ENCODE peak calls at places on chromosomes 16 and 17, in eight cellular contexts. One of them, this sample, is unnamed.

GRCh38 chr16:57630931-57631845 is 2.8 kb downstream of the ADGRG1 start:
- DNase-seq in mesenchymal stem cell: no peak
- DNase-seq in tibial nerve: no peak
- DNase-seq in PC-3: no peak
- DNase-seq in SK-N-SH: no peak
- DNase-seq in WERI-Rb-1: no peak
- DNase-seq in CD8-positive, alpha-beta memory T cell: no peak
- DNase-seq in ovary: no peak
- DNase-seq in this sample: no peak

GRCh38 chr17:16287563-16288027 is 65.7 kb downstream of the CENPV start:
- DNase-seq in mesenchymal stem cell: peak; percentile 70
- DNase-seq in tibial nerve: peak; percentile 6
- DNase-seq in PC-3: peak; percentile 55
- DNase-seq in SK-N-SH: no peak
- DNase-seq in WERI-Rb-1: no peak
- DNase-seq in CD8-positive, alpha-beta memory T cell: no peak
- DNase-seq in ovary: no peak
- DNase-seq in this sample: no peak

GRCh38 chr16:11194913-11195312 is 61.1 kb downstream of the SOCS1 start:
- DNase-seq in mesenchymal stem cell: no peak
- DNase-seq in tibial nerve: no peak
- DNase-seq in PC-3: no peak
- DNase-seq in SK-N-SH: no peak
- DNase-seq in WERI-Rb-1: no peak
- DNase-seq in CD8-positive, alpha-beta memory T cell: no peak
- DNase-seq in ovary: no peak
- DNase-seq in this sample: no peak

GRCh38 chr17:41522301-41523224 is 3.9 kb upstream of the KRT15 start:
- DNase-seq in mesenchymal stem cell: no peak
- DNase-seq in tibial nerve: no peak
- DNase-seq in PC-3: peak; percentile 74
- DNase-seq in SK-N-SH: no peak
- DNase-seq in WERI-Rb-1: no peak
- DNase-seq in CD8-positive, alpha-beta memory T cell: no peak
- DNase-seq in ovary: no peak
- DNase-seq in this sample: no peak

GRCh38 chr16:55913717-55914116 is 38.5 kb upstream of the CES5A start:
- DNase-seq in mesenchymal stem cell: no peak
- DNase-seq in tibial nerve: no peak
- DNase-seq in PC-3: no peak
- DNase-seq in SK-N-SH: peak; percentile 45
- DNase-seq in WERI-Rb-1: no peak
- DNase-seq in CD8-positive, alpha-beta memory T cell: no peak
- DNase-seq in ovary: no peak
- DNase-seq in this sample: no peak

GRCh38 chr16:22671301-22672076 is 142.5 kb upstream of the HS3ST2 start:
- DNase-seq in mesenchymal stem cell: no peak
- DNase-seq in tibial nerve: no peak
- DNase-seq in PC-3: peak; percentile 43
- DNase-seq in SK-N-SH: no peak
- DNase-seq in WERI-Rb-1: no peak
- DNase-seq in CD8-positive, alpha-beta memory T cell: no peak
- DNase-seq in ovary: no peak
- DNase-seq in this sample: no peak

GRCh38 chr17:41692722-41693521 is 4.2 kb downstream of the EIF1 start:
- DNase-seq in mesenchymal stem cell: peak; percentile 62
- DNase-seq in tibial nerve: no peak
- DNase-seq in PC-3: no peak
- DNase-seq in SK-N-SH: no peak
- DNase-seq in WERI-Rb-1: no peak
- DNase-seq in CD8-positive, alpha-beta memory T cell: no peak
- DNase-seq in ovary: no peak
- DNase-seq in this sample: no peak

GRCh38 chr17:72372185-72372584 is 251.4 kb downstream of the SOX9 start:
- DNase-seq in mesenchymal stem cell: no peak
- DNase-seq in tibial nerve: no peak
- DNase-seq in PC-3: no peak
- DNase-seq in SK-N-SH: no peak
- DNase-seq in WERI-Rb-1: no peak
- DNase-seq in CD8-positive, alpha-beta memory T cell: no peak
- DNase-seq in ovary: no peak
- DNase-seq in this sample: no peak

GRCh38 chr17:34578656-34579016 is 746 bp upstream of the TMEM132E start:
- DNase-seq in mesenchymal stem cell: no peak
- DNase-seq in tibial nerve: no peak
- DNase-seq in PC-3: no peak
- DNase-seq in SK-N-SH: no peak
- DNase-seq in WERI-Rb-1: no peak
- DNase-seq in CD8-positive, alpha-beta memory T cell: no peak
- DNase-seq in ovary: no peak
- DNase-seq in this sample: no peak

GRCh38 chr17:78748730-78749317 is 33.2 kb downstream of the CYTH1 start:
- DNase-seq in mesenchymal stem cell: peak; percentile 38
- DNase-seq in tibial nerve: peak; percentile 69
- DNase-seq in PC-3: peak; percentile 58
- DNase-seq in SK-N-SH: no peak
- DNase-seq in WERI-Rb-1: no peak
- DNase-seq in CD8-positive, alpha-beta memory T cell: peak; percentile 89
- DNase-seq in ovary: no peak
- DNase-seq in this sample: peak; percentile 81

GRCh38 chr16:82684246-82684645 is 57.5 kb downstream of the CDH13 start:
- DNase-seq in mesenchymal stem cell: no peak
- DNase-seq in tibial nerve: no peak
- DNase-seq in PC-3: no peak
- DNase-seq in SK-N-SH: no peak
- DNase-seq in WERI-Rb-1: no peak
- DNase-seq in CD8-positive, alpha-beta memory T cell: no peak
- DNase-seq in ovary: no peak
- DNase-seq in this sample: no peak

GRCh38 chr17:74605361-74605760 is 13.3 kb upstream of the CD300LD start:
- DNase-seq in mesenchymal stem cell: peak; percentile 46
- DNase-seq in tibial nerve: peak; percentile 35
- DNase-seq in PC-3: peak; percentile 85
- DNase-seq in SK-N-SH: no peak
- DNase-seq in WERI-Rb-1: no peak
- DNase-seq in CD8-positive, alpha-beta memory T cell: no peak
- DNase-seq in ovary: no peak
- DNase-seq in this sample: no peak

GRCh38 chr16:27449434-27450188 is 47.6 kb downstream of the IL21R start:
- DNase-seq in mesenchymal stem cell: no peak
- DNase-seq in tibial nerve: no peak
- DNase-seq in PC-3: no peak
- DNase-seq in SK-N-SH: no peak
- DNase-seq in WERI-Rb-1: no peak
- DNase-seq in CD8-positive, alpha-beta memory T cell: peak; percentile 94
- DNase-seq in ovary: no peak
- DNase-seq in this sample: no peak

GRCh38 chr17:77127735-77128361 is 12.9 kb upstream of the SEC14L1 start:
- DNase-seq in mesenchymal stem cell: no peak
- DNase-seq in tibial nerve: peak; percentile 65
- DNase-seq in PC-3: no peak
- DNase-seq in SK-N-SH: no peak
- DNase-seq in WERI-Rb-1: no peak
- DNase-seq in CD8-positive, alpha-beta memory T cell: peak; percentile 76
- DNase-seq in ovary: no peak
- DNase-seq in this sample: peak; percentile 77

GRCh38 chr16:68244481-68244902 is 681 bp upstream of the PLA2G15 start:
- DNase-seq in mesenchymal stem cell: no peak
- DNase-seq in tibial nerve: no peak
- DNase-seq in PC-3: no peak
- DNase-seq in SK-N-SH: peak; percentile 38
- DNase-seq in WERI-Rb-1: no peak
- DNase-seq in CD8-positive, alpha-beta memory T cell: no peak
- DNase-seq in ovary: no peak
- DNase-seq in this sample: no peak

GRCh38 chr16:52470601-52471000 is 76.3 kb downstream of the TOX3 start:
- DNase-seq in mesenchymal stem cell: no peak
- DNase-seq in tibial nerve: no peak
- DNase-seq in PC-3: no peak
- DNase-seq in SK-N-SH: no peak
- DNase-seq in WERI-Rb-1: no peak
- DNase-seq in CD8-positive, alpha-beta memory T cell: no peak
- DNase-seq in ovary: no peak
- DNase-seq in this sample: no peak

GRCh38 chr17:40070895-40071719 is 8.3 kb downstream of the THRA start:
- DNase-seq in mesenchymal stem cell: no peak
- DNase-seq in tibial nerve: peak; percentile 50
- DNase-seq in PC-3: no peak
- DNase-seq in SK-N-SH: no peak
- DNase-seq in WERI-Rb-1: peak; percentile 58
- DNase-seq in CD8-positive, alpha-beta memory T cell: no peak
- DNase-seq in ovary: peak; percentile 77
- DNase-seq in this sample: peak; percentile 93
- H3K4me3 ChIP-seq in mesenchymal stem cell: peak overlapping the region; percentile 58
- H3K4me3 ChIP-seq in tibial nerve: peak overlapping the region; percentile 16
- H3K4me3 ChIP-seq in PC-3: no peak overlapping the region
- H3K4me3 ChIP-seq in SK-N-SH: no peak overlapping the region
- H3K4me3 ChIP-seq in WERI-Rb-1: no peak overlapping the region
- H3K4me3 ChIP-seq in CD8-positive, alpha-beta memory T cell: no peak overlapping the region
- H3K4me3 ChIP-seq in ovary: peak overlapping the region; percentile 17
- H3K4me3 ChIP-seq in this sample: peak overlapping the region; percentile 29

DNA sequence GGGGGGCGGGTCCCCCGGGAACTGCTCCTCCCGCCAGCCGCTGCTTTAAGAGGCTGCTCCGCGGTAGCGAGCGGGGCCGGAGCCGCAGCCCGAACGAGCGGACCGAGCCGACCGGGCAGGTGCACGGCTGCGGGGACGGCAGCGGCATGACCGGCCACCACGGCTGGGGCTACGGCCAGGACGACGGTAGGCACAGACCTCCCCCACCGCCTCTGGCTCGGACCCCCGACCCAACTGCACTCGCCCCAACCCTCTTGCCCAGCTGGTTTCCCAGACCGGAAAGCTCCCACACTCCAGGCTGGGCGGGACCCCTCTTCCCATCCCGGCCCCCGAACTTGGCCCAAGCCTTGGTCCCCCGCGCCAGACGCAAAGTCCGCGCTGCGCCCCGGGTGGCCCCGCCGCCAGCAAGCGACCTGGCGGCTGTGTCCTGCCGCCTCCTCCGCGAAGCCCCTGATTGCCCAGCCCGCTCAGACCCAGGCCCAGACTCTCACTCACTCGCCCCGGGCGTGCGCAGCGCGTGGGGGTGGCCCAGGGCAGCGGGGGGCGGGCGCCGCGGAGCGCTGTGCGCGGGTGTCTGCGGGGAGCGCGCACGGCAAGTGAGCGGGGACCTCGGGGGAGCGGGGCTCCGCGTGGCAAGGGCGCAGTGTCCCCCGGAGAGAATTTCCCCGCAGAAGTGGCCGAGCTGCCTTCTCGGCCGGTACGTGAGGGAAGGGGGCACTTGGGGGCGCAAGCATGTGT is at the start of gene CA7:
- DNase-seq in mesenchymal stem cell: no peak
- DNase-seq in tibial nerve: no peak
- DNase-seq in PC-3: no peak
- DNase-seq in SK-N-SH: peak; percentile 75
- DNase-seq in WERI-Rb-1: peak; percentile 27
- DNase-seq in CD8-positive, alpha-beta memory T cell: no peak
- DNase-seq in ovary: peak; percentile 12
- DNase-seq in this sample: no peak
- H3K27ac ChIP-seq in mesenchymal stem cell: no peak within 1 kb of the TSS
- H3K27ac ChIP-seq in tibial nerve: no peak within 1 kb of the TSS
- H3K27ac ChIP-seq in PC-3: no peak within 1 kb of the TSS
- H3K27ac ChIP-seq in SK-N-SH: no peak within 1 kb of the TSS
- H3K27ac ChIP-seq in WERI-Rb-1: no peak within 1 kb of the TSS
- H3K27ac ChIP-seq in CD8-positive, alpha-beta memory T cell: no peak within 1 kb of the TSS
- H3K27ac ChIP-seq in ovary: no peak within 1 kb of the TSS
- H3K27ac ChIP-seq in this sample: no peak within 1 kb of the TSS

DNA sequence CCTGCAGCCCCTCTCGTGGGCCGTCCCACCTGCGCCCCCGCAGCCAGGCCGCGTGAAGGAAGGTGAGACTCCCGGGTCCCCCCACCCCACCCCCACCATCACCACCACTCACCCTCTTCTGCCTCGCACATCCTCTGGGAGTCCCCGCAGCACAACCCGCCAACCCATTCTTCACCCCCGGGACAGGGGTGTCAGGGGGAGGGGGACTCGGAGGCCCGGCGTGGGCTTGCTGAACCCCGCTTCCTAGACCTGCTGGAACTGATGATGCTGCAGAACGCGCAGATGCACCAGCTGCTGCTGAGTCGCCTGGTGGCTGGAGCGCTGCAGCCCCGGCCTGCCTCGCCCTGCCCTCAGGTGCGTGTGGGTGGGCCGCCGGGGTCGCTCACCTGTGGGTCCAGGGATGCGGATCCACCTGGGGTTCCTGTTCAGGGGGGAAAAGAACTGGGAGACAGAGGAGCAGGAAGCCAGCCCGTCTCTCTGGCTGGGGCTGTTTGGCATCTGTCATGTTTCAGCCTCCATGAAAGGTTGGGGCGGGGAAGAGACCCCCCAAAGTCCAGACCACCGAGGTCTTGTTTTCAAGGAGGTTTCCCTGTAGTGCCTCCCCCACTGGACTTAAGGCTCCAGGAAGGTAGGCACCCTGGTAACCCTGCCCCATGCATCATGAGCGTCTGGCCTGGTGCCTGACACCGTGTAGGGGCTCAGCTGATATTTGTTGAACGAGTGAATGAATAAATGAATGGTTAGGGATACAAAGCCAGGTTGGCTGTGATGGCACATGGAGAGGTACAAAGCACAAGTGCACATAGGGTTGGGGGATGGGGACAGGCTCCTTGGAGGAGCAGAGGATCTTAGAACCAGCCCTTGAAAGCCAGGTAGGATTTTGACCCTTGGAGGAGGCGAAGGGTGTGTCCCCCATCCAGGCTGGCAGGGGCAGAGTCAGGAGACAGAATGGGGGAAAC is 849 bp downstream of the PRR29 start:
- DNase-seq in mesenchymal stem cell: no peak
- DNase-seq in tibial nerve: no peak
- DNase-seq in PC-3: no peak
- DNase-seq in SK-N-SH: peak; percentile 65
- DNase-seq in WERI-Rb-1: no peak
- DNase-seq in CD8-positive, alpha-beta memory T cell: peak; percentile 57
- DNase-seq in ovary: no peak
- DNase-seq in this sample: no peak
- H3K4me3 ChIP-seq in mesenchymal stem cell: peak overlapping the region; percentile 86
- H3K4me3 ChIP-seq in tibial nerve: peak overlapping the region; percentile 54
- H3K4me3 ChIP-seq in PC-3: peak overlapping the region; percentile 75
- H3K4me3 ChIP-seq in SK-N-SH: peak overlapping the region; percentile 94
- H3K4me3 ChIP-seq in WERI-Rb-1: peak overlapping the region; percentile 57
- H3K4me3 ChIP-seq in CD8-positive, alpha-beta memory T cell: peak overlapping the region; percentile 52
- H3K4me3 ChIP-seq in ovary: peak overlapping the region; percentile 38
- H3K4me3 ChIP-seq in this sample: peak overlapping the region; percentile 66

DNA sequence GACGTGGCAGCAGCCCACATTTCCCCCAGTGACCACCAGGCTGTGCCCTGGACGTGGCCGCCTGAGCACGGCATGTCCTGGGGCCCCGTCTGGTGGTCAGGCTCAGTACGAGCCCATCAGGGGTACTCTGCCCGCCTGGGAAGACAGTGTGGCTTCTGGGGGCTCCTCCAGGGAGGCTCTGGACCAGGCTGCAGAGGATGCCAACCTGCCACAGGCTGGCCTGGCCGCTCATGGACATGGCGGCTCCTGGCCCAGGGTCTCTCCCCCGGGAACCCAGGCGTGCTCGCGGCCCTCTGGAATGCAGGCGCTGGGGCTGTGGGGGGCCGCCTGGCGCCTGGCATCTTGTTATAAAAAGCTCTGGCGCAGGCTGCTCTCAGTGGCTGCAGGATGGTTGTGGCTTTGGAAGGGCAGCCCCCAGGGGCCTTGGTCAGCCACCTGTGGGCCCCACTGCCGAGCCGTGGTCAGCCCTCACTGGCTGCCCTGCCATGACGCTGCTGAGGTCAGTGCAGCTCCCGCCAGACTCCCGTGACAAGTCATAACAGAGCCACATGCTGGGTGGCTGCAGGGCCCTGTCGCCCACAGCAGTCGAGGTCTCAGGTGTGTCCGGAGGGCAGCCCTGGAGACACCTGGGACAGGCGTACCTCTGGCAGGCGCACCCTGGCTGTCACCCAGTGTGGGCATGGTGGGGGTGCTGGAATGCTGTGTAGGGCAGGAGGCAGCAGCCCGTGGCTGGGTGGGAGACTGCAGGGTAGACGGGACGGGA is 15.0 kb downstream of the CENPX start:
- DNase-seq in mesenchymal stem cell: no peak
- DNase-seq in tibial nerve: no peak
- DNase-seq in PC-3: no peak
- DNase-seq in SK-N-SH: no peak
- DNase-seq in WERI-Rb-1: no peak
- DNase-seq in CD8-positive, alpha-beta memory T cell: no peak
- DNase-seq in ovary: no peak
- DNase-seq in this sample: no peak
- H3K27ac ChIP-seq in mesenchymal stem cell: no peak overlapping the region
- H3K27ac ChIP-seq in tibial nerve: no peak overlapping the region
- H3K27ac ChIP-seq in PC-3: no peak overlapping the region
- H3K27ac ChIP-seq in SK-N-SH: no peak overlapping the region
- H3K27ac ChIP-seq in WERI-Rb-1: peak overlapping the region; percentile 56
- H3K27ac ChIP-seq in CD8-positive, alpha-beta memory T cell: no peak overlapping the region
- H3K27ac ChIP-seq in ovary: no peak overlapping the region
- H3K27ac ChIP-seq in this sample: no peak overlapping the region

This sample was measured in upper lobe of right lung.